ENCODE peak calls at places on chromosomes 5 and 9, in nine cellular contexts. L is transverse colon, Q is body of pancreas, D is A549, O is stomach, X is heart left ventricle, K is H1, J is uterus, N is ovary. H is an unnamed sample.
A peak's percentile ranks its signal among the peaks of the same experiment; 100 is the strongest.

GRCh38 chr5:4563400-4563799 is 576.7 kb upstream of the ADAMTS16 start:
- DNase-seq in L (no peak), Q (no peak), D (no peak), O (no peak), X (no peak), K (peak; percentile 25), J (no peak), N (no peak), H (no peak)

GRCh38 chr5:63963080-63963735 is 963 bp upstream of the HTR1A start:
- DNase-seq in L (peak; percentile 23), Q (peak; percentile 50), D (peak; percentile 28), O (no peak), X (no peak), K (no peak), J (no peak), N (peak; percentile 39), H (peak; percentile 14)

GRCh38 chr5:81838307-81838906 is 87.5 kb upstream of the SSBP2 start:
- DNase-seq in L (peak; percentile 26), Q (peak; percentile 28), D (no peak), O (no peak), X (no peak), K (no peak), J (no peak), N (no peak), H (no peak)

GRCh38 chr5:103356344-103357091 is 98.0 kb downstream of the MACIR start:
- DNase-seq in L (no peak), Q (no peak), D (no peak), O (no peak), X (no peak), K (no peak), J (no peak), N (no peak), H (no peak)

GRCh38 chr9:1042466-1042865 is 7.7 kb upstream of the DMRT2 start:
- DNase-seq in L (peak; percentile 34), Q (no peak), D (no peak), O (no peak), X (no peak), K (no peak), J (no peak), N (no peak), H (no peak)

GRCh38 chr9:116198344-116198743 is 44.8 kb downstream of the PAPPA start:
- DNase-seq in L (no peak), Q (no peak), D (no peak), O (no peak), X (no peak), K (no peak), J (no peak), N (no peak), H (no peak)

GRCh38 chr5:9519537-9519936 is 26.3 kb downstream of the SEMA5A start:
- DNase-seq in L (no peak), Q (no peak), D (no peak), O (no peak), X (no peak), K (no peak), J (peak; percentile 42), N (no peak), H (no peak)

GRCh38 chr9:15157371-15157770 is 149.6 kb downstream of the TTC39B start:
- DNase-seq in L (no peak), Q (no peak), D (no peak), O (no peak), X (no peak), K (no peak), J (no peak), N (no peak), H (no peak)

GRCh38 chr9:88586452-88586851 is 51.5 kb downstream of the NXNL2 start:
- DNase-seq in L (no peak), Q (no peak), D (no peak), O (no peak), X (no peak), K (no peak), J (no peak), N (no peak), H (no peak)

GRCh38 chr5:25669645-25670401 is 1025.0 kb upstream of the CDH10 start:
- DNase-seq in L (no peak), Q (no peak), D (no peak), O (no peak), X (no peak), K (no peak), J (no peak), N (no peak), H (no peak)

GRCh38 chr9:80804873-80805272 is 884.5 kb downstream of the TLE1 start:
- DNase-seq in L (no peak), Q (no peak), D (no peak), O (no peak), X (no peak), K (no peak), J (no peak), N (no peak), H (no peak)

GRCh38 chr5:72324186-72324825 is 4.1 kb downstream of the PTCD2 start:
- DNase-seq in L (no peak), Q (no peak), D (peak; percentile 10), O (no peak), X (no peak), K (no peak), J (no peak), N (no peak), H (peak; percentile 34)

GRCh38 chr9:13282998-13283397 is 3.5 kb upstream of the MPDZ start:
- DNase-seq in L (no peak), Q (no peak), D (no peak), O (no peak), X (no peak), K (no peak), J (no peak), N (no peak), H (no peak)

GRCh38 chr5:112419596-112420110 is 576 bp upstream of the EPB41L4A start:
- DNase-seq in L (peak; percentile 71), Q (peak; percentile 53), D (peak; percentile 38), O (peak; percentile 69), X (peak; percentile 72), K (no peak), J (peak; percentile 42), N (peak; percentile 26), H (no peak)
- TF ChIP-seq POLR2A in L (peak; percentile 64), Q (no peak), D (no peak), O (no peak), X (no peak), K (no peak), J (no peak), N (no peak), H (no peak)

DNA sequence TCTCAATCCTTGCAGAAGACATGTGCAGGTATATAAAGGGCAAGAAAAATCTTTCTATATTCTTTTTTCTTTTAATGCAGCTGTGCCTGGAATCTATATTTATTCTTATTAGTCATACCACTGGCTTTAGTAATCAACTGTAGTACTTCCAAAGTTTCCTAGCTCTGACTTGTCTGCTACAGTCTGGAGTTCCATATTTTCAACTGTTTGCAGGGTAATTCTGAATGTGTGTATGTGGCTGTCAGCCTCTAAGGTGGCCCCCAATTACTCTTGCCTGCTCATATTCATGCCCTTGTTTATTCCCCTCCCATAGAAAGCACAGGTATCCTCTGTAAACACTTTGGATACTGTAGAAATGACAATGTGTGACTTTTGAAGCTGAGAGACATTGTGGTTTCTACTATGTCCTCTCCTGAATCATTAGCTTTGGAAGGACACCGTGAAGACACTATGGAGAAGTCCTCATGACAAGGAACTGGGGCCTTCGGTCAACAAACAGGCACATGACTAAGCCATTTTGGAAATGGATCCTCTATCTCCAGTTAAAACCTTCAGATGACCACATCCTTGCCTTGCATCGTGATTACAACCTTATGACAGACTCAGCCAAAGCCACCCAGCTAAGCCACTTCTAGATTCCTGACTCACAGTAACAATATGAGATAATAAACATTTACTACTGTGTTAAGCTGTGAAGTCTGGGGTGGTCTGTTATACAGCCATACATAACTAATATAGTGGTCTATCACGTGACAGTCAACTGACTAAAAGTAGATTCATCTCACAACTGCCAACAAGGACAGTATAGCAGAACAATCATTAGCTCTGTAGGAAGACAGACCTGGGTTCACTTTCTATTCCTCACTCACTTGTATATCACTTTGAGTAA is 49.5 kb upstream of the SUSD1 start:
- DNase-seq in L (no peak), Q (no peak), D (no peak), O (no peak), X (no peak), K (no peak), J (no peak), N (no peak), H (no peak)
- TF ChIP-seq POLR2A in L (no peak), Q (no peak), D (no peak), O (no peak), X (no peak), K (no peak), J (no peak), N (no peak), H (no peak)

GRCh38 chr5:93594591-93595419 is 11.8 kb downstream of the NR2F1 start:
- DNase-seq in L (no peak), Q (no peak), D (no peak), O (no peak), X (no peak), K (no peak), J (no peak), N (no peak), H (no peak)
- TF ChIP-seq POLR2A in L (no peak), Q (no peak), D (no peak), O (no peak), X (no peak), K (no peak), J (no peak), N (no peak), H (no peak)

GRCh38 chr9:34254141-34254913 is 74.7 kb downstream of the KIF24 start:
- DNase-seq in L (no peak), Q (peak; percentile 21), D (peak; percentile 66), O (no peak), X (no peak), K (no peak), J (peak; percentile 38), N (peak; percentile 43), H (peak; percentile 83)
- TF ChIP-seq POLR2A in L (no peak), Q (no peak), D (no peak), O (no peak), X (no peak), K (no peak), J (no peak), N (no peak), H (peak; percentile 13)

GRCh38 chr5:140175367-140176027 is 509 bp downstream of the CYSTM1 start:
- DNase-seq in L (peak; percentile 83), Q (peak; percentile 86), D (peak; percentile 74), O (peak; percentile 74), X (peak; percentile 82), K (no peak), J (peak; percentile 69), N (peak; percentile 72), H (peak; percentile 61)
- TF ChIP-seq POLR2A in L (no peak), Q (no peak), D (peak; percentile 13), O (no peak), X (no peak), K (no peak), J (no peak), N (no peak), H (no peak)